ENCODE peak calls at places on chromosome 20, in four cellular contexts. T is IMR-90; M is effector memory CD4-positive, alpha-beta T cell; B is activated naive CD8-positive, alpha-beta T cell treated with anti-CD3 and anti-CD28 coated beads, Interleukin-2, amount 50 U/mL, for 24 hours. D is an unnamed sample.

GRCh38 chr20:37921341-37921929 is 18.5 kb downstream of the VSTM2L start:
- DNase-seq in T (no peak), M (no peak), B (no peak), D (peak)

GRCh38 chr20:51196991-51197651 is 174.2 kb upstream of the KCNG1 start:
- DNase-seq in T (peak), M (no peak), B (no peak), D (no peak)

GRCh38 chr20:35344354-35344837 is 52.2 kb upstream of the FAM83C start:
- DNase-seq in T (peak), M (no peak), B (no peak), D (no peak)

GRCh38 chr20:4060054-4060795 is 44.9 kb upstream of the RNF24 start:
- DNase-seq in T (no peak), M (no peak), B (no peak), D (peak)

GRCh38 chr20:51360451-51361230 is 181.9 kb downstream of the NFATC2 start:
- DNase-seq in T (peak), M (no peak), B (no peak), D (no peak)

GRCh38 chr20:30168025-30168799 is 1089.3 kb upstream of the DEFB115 start:
- DNase-seq in T (no peak), M (no peak), B (peak), D (no peak)

GRCh38 chr20:35306931-35307517 is 14.8 kb upstream of the FAM83C start:
- DNase-seq in T (peak), M (no peak), B (no peak), D (no peak)

GRCh38 chr20:3221398-3222226 is 12.3 kb downstream of the ITPA start:
- DNase-seq in T (no peak), M (no peak), B (no peak), D (no peak)

GRCh38 chr20:54874718-54875117 is 399.3 kb downstream of the DOK5 start:
- DNase-seq in T (no peak), M (no peak), B (no peak), D (no peak)

GRCh38 chr20:63132131-63132714 is 83.7 kb downstream of the YTHDF1 start:
- DNase-seq in T (no peak), M (no peak), B (no peak), D (no peak)

GRCh38 chr20:13221673-13222318 is 722 bp downstream of the ISM1 start:
- DNase-seq in T (peak), M (peak), B (peak), D (peak)

GRCh38 chr20:49656304-49656703 is 57.4 kb downstream of the B4GALT5 start:
- DNase-seq in T (peak), M (no peak), B (no peak), D (no peak)

GRCh38 chr20:58542411-58543095 is 27.4 kb upstream of the APCDD1L start:
- DNase-seq in T (peak), M (no peak), B (peak), D (no peak)

D was measured in GM13977.